ENCODE peak calls at places on chromosomes 2 and 18, in seven cellular contexts. H is HepG2, O is prostate gland, D is spleen, N is endothelial cell of umbilical vein, K is HCT116, A is transverse colon. C is an unnamed sample.

GRCh38 chr2:109285244-109285651 is 156.2 kb downstream of the SH3RF3 start:
- DNase-seq in H (no peak), O (no peak), D (peak; percentile 49), N (no peak), K (no peak), A (no peak), C (no peak)

GRCh38 chr18:10515456-10515855 is 10.4 kb upstream of the NAPG start:
- DNase-seq in H (no peak), O (no peak), D (no peak), N (no peak), K (no peak), A (no peak), C (peak; percentile 81)

GRCh38 chr2:20123871-20124594 is 72.6 kb upstream of the LAPTM4A start:
- DNase-seq in H (no peak), O (no peak), D (no peak), N (no peak), K (no peak), A (no peak), C (no peak)

GRCh38 chr2:181955010-181955409 is 30.6 kb upstream of the PPP1R1C start:
- DNase-seq in H (no peak), O (no peak), D (no peak), N (peak; percentile 88), K (peak; percentile 86), A (no peak), C (no peak)

GRCh38 chr2:108938069-108938710 is 50.8 kb downstream of the EDAR start:
- DNase-seq in H (no peak), O (no peak), D (no peak), N (no peak), K (no peak), A (no peak), C (no peak)

GRCh38 chr2:159249955-159250723 is 36.4 kb downstream of the WDSUB1 start:
- DNase-seq in H (no peak), O (peak; percentile 92), D (no peak), N (peak; percentile 88), K (peak; percentile 84), A (peak; percentile 72), C (peak; percentile 88)

GRCh38 chr2:202628646-202629213 is 6.0 kb upstream of the FAM117B start:
- DNase-seq in H (no peak), O (no peak), D (no peak), N (no peak), K (no peak), A (no peak), C (no peak)

GRCh38 chr2:182360012-182360662 is 66.7 kb downstream of the PDE1A start:
- DNase-seq in H (no peak), O (no peak), D (no peak), N (no peak), K (no peak), A (peak; percentile 51), C (no peak)

GRCh38 chr2:46701152-46701551 is 214.5 kb downstream of the MCFD2 start:
- DNase-seq in H (no peak), O (no peak), D (no peak), N (peak; percentile 9), K (no peak), A (no peak), C (no peak)

GRCh38 chr2:81467096-81467495 is 1162.5 kb upstream of the LRRTM1 start:
- DNase-seq in H (no peak), O (no peak), D (no peak), N (no peak), K (no peak), A (no peak), C (no peak)

GRCh38 chr18:59954746-59955145 is 55.0 kb downstream of the PMAIP1 start:
- DNase-seq in H (peak; percentile 15), O (no peak), D (no peak), N (no peak), K (peak; percentile 84), A (no peak), C (no peak)

GRCh38 chr2:63347361-63347760 is 240.9 kb downstream of the WDPCP start:
- DNase-seq in H (no peak), O (no peak), D (no peak), N (no peak), K (no peak), A (no peak), C (no peak)

GRCh38 chr2:20630967-20631366 is 19.9 kb downstream of the HS1BP3 start:
- DNase-seq in H (no peak), O (no peak), D (peak; percentile 52), N (no peak), K (no peak), A (no peak), C (no peak)

GRCh38 chr2:8803658-8804379 is 33.6 kb downstream of the KIDINS220 start:
- DNase-seq in H (peak; percentile 88), O (peak; percentile 69), D (no peak), N (peak; percentile 87), K (peak; percentile 91), A (peak; percentile 55), C (peak; percentile 55)

GRCh38 chr2:143710879-143711278 is 581.7 kb downstream of the ARHGAP15 start:
- DNase-seq in H (no peak), O (no peak), D (no peak), N (no peak), K (no peak), A (no peak), C (no peak)

GRCh38 chr2:143705108-143705686 is 576.0 kb downstream of the ARHGAP15 start:
- DNase-seq in H (no peak), O (no peak), D (no peak), N (no peak), K (no peak), A (no peak), C (no peak)

GRCh38 chr2:143706297-143706696 is 577.1 kb downstream of the ARHGAP15 start:
- DNase-seq in H (no peak), O (no peak), D (no peak), N (no peak), K (no peak), A (no peak), C (no peak)

GRCh38 chr2:143704432-143705106 is 575.4 kb downstream of the ARHGAP15 start:
- DNase-seq in H (no peak), O (no peak), D (no peak), N (no peak), K (no peak), A (no peak), C (no peak)

GRCh38 chr2:143708682-143709081 is 579.5 kb downstream of the ARHGAP15 start:
- DNase-seq in H (no peak), O (no peak), D (no peak), N (no peak), K (no peak), A (no peak), C (no peak)
- TF ChIP-seq POLR2AphosphoS5 in H (no peak), O (no peak), D (no peak), N (no peak), K (no peak), A (no peak), C (no peak)

DNA sequence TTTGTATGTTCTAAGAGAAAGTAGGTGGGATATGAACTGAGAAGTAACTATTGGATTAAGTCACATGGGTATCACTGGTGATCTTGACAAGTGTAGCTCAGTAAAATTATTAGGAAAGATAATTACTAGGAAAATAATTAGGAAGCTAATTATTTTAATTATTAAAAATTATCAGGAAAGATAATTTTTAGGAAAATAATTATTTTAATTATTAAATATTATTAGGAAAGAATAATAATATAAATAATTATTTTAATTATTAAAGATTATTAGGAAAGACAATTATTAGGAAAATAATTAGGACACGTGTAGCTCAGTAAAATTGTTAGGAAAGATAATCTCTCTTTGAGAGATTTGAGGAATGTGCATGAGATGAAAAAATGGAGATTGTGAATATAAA is 623.4 kb upstream of the PIK3C3 start:
- DNase-seq in H (no peak), O (no peak), D (no peak), N (no peak), K (no peak), A (no peak), C (no peak)
- TF ChIP-seq POLR2A in H (no peak), O (no peak), D (no peak), N (no peak), K (no peak), A (no peak), C (no peak)

DNA sequence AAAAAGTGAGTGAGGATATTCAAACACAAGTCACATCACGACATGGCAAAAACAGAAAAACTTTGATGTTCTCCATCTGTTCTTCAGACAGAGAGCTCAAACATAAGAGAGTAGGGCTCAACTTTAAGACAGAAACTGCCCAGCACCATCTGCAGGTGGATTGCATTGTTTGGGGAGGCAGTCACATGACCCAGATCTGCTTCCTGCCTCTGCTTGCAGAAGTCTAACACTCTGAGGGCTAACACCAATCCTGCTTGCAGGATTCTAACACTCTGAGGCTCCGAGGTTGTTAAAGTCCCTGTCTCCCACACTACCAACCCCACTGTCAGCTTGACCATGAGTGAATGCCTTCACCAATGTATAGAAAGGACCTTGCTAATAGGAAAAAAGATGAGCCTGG is 176.8 kb upstream of the CREB1 start:
- DNase-seq in H (no peak), O (no peak), D (no peak), N (no peak), K (no peak), A (no peak), C (no peak)
- TF ChIP-seq CTCF in H (no peak), O (no peak), D (no peak), N (no peak), K (peak; percentile 5), A (no peak), C (no peak)

GRCh38 chr18:3623769-3624545 is 174.0 kb downstream of the TGIF1 start:
- DNase-seq in H (peak; percentile 98), O (peak; percentile 61), D (no peak), N (peak; percentile 84), K (peak; percentile 96), A (peak; percentile 85), C (peak; percentile 75)

GRCh38 chr18:3624546-3624817 is 174.5 kb downstream of the TGIF1 start:
- DNase-seq in H (no peak), O (no peak), D (no peak), N (no peak), K (no peak), A (no peak), C (no peak)

GRCh38 chr18:3626927-3627240 is 176.9 kb downstream of the TGIF1 start:
- DNase-seq in H (no peak), O (no peak), D (no peak), N (no peak), K (no peak), A (no peak), C (no peak)

GRCh38 chr18:3625717-3626091 is 175.7 kb downstream of the TGIF1 start:
- DNase-seq in H (no peak), O (no peak), D (no peak), N (peak; percentile 40), K (no peak), A (no peak), C (no peak)

DNA sequence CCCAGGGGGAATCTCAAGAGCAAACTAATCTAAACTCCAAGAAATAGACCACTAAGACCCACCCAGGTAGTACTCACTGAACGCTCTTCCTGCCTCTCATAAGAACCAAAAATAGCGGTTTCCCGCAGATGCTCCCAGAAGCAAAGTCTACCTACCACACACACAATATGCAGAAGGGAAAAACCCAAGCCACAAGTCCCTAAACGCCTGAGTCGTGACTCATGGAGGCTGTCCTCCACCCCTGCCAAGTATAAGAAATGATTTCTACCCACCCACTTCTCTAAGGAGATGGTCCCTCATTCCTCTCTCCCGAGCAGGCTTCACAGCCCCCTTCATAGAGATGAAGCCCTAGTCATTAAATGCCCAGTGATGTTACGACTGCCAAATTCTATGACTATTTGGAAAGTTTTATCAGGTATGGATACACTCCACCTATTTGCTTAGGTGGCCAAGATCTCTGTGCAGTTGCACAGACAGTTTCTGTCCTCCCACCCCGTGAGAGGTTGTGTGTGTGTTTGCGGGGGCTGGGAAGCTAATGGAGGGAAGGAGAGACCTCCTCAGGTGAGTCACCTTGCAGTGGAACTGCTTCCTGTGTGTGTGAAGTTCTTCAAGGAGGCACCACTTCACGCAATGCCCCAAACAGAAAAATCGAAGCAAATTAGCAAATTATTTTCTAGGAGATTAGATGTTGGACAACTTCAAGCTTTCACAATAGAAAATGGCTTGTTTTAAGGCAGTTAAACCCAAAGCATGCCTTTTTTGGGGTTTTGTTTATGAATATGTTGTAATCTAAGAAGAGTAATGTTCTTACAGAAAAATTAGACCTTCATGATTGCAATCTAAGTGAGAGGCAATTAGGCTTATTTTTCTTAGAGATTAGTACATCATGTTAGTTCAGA is 175.1 kb downstream of the TGIF1 start:
- DNase-seq in H (no peak), O (no peak), D (no peak), N (peak; percentile 81), K (peak; percentile 86), A (peak; percentile 42), C (peak; percentile 50)
- TF ChIP-seq POLR2AphosphoS5 in H (no peak), O (peak; percentile 8), D (no peak), N (no peak), K (peak; percentile 57), A (no peak), C (no peak)